ENCODE peak calls at places on chromosomes 3 and 15, in eight cellular contexts. One of them, this sample, is unnamed.

GRCh38 chr15:48966595-48967301 is 3.0 kb upstream of the SHC4 start:
- DNase-seq in M059J: peak; percentile 75
- DNase-seq in T-helper 17 cell: no peak
- DNase-seq in AG04450: peak; percentile 78
- DNase-seq in NCI-H774: no peak
- DNase-seq in EH: peak; percentile 76
- DNase-seq in progenitor cell of endocrine pancreas: no peak
- DNase-seq in stimulated activated CD4-positive, alpha-beta T cell treated with anti-CD3 and anti-CD28 coated beads, Interleukin-2, amount 100 ng/mL, for 48 hours: no peak
- DNase-seq in this sample: no peak

GRCh38 chr3:51718547-51719412 is 11.9 kb downstream of the GRM2 start:
- DNase-seq in M059J: peak; percentile 47
- DNase-seq in T-helper 17 cell: peak; percentile 21
- DNase-seq in AG04450: no peak
- DNase-seq in NCI-H774: peak; percentile 16
- DNase-seq in EH: peak; percentile 58
- DNase-seq in progenitor cell of endocrine pancreas: peak; percentile 54
- DNase-seq in stimulated activated CD4-positive, alpha-beta T cell treated with anti-CD3 and anti-CD28 coated beads, Interleukin-2, amount 100 ng/mL, for 48 hours: peak; percentile 57
- DNase-seq in this sample: peak; percentile 65

GRCh38 chr3:150094150-150094932 is 123.6 kb upstream of the PFN2 start:
- DNase-seq in M059J: peak; percentile 92
- DNase-seq in T-helper 17 cell: no peak
- DNase-seq in AG04450: no peak
- DNase-seq in NCI-H774: peak; percentile 32
- DNase-seq in EH: peak; percentile 58
- DNase-seq in progenitor cell of endocrine pancreas: no peak
- DNase-seq in stimulated activated CD4-positive, alpha-beta T cell treated with anti-CD3 and anti-CD28 coated beads, Interleukin-2, amount 100 ng/mL, for 48 hours: no peak
- DNase-seq in this sample: no peak

GRCh38 chr3:186788482-186789370 is 5.3 kb downstream of the EIF4A2 start:
- DNase-seq in M059J: peak; percentile 22
- DNase-seq in T-helper 17 cell: no peak
- DNase-seq in AG04450: no peak
- DNase-seq in NCI-H774: no peak
- DNase-seq in EH: no peak
- DNase-seq in progenitor cell of endocrine pancreas: no peak
- DNase-seq in stimulated activated CD4-positive, alpha-beta T cell treated with anti-CD3 and anti-CD28 coated beads, Interleukin-2, amount 100 ng/mL, for 48 hours: no peak
- DNase-seq in this sample: no peak

GRCh38 chr3:13142552-13143380 is 69.5 kb upstream of the IQSEC1 start:
- DNase-seq in M059J: no peak
- DNase-seq in T-helper 17 cell: no peak
- DNase-seq in AG04450: no peak
- DNase-seq in NCI-H774: no peak
- DNase-seq in EH: no peak
- DNase-seq in progenitor cell of endocrine pancreas: no peak
- DNase-seq in stimulated activated CD4-positive, alpha-beta T cell treated with anti-CD3 and anti-CD28 coated beads, Interleukin-2, amount 100 ng/mL, for 48 hours: no peak
- DNase-seq in this sample: no peak

GRCh38 chr15:25372298-25372697 is 66.5 kb downstream of the UBE3A start:
- DNase-seq in M059J: peak; percentile 31
- DNase-seq in T-helper 17 cell: no peak
- DNase-seq in AG04450: peak; percentile 18
- DNase-seq in NCI-H774: no peak
- DNase-seq in EH: peak; percentile 65
- DNase-seq in progenitor cell of endocrine pancreas: no peak
- DNase-seq in stimulated activated CD4-positive, alpha-beta T cell treated with anti-CD3 and anti-CD28 coated beads, Interleukin-2, amount 100 ng/mL, for 48 hours: no peak
- DNase-seq in this sample: no peak

GRCh38 chr3:168024537-168024941 is 71.2 kb downstream of the GOLIM4 start:
- DNase-seq in M059J: peak; percentile 99
- DNase-seq in T-helper 17 cell: no peak
- DNase-seq in AG04450: peak; percentile 66
- DNase-seq in NCI-H774: peak; percentile 82
- DNase-seq in EH: peak; percentile 89
- DNase-seq in progenitor cell of endocrine pancreas: no peak
- DNase-seq in stimulated activated CD4-positive, alpha-beta T cell treated with anti-CD3 and anti-CD28 coated beads, Interleukin-2, amount 100 ng/mL, for 48 hours: no peak
- DNase-seq in this sample: peak; percentile 49

GRCh38 chr3:32510075-32510724 is 7.5 kb upstream of the CMTM6 start:
- DNase-seq in M059J: peak; percentile 66
- DNase-seq in T-helper 17 cell: peak; percentile 47
- DNase-seq in AG04450: peak; percentile 32
- DNase-seq in NCI-H774: peak; percentile 0
- DNase-seq in EH: peak; percentile 79
- DNase-seq in progenitor cell of endocrine pancreas: peak; percentile 34
- DNase-seq in stimulated activated CD4-positive, alpha-beta T cell treated with anti-CD3 and anti-CD28 coated beads, Interleukin-2, amount 100 ng/mL, for 48 hours: peak; percentile 49
- DNase-seq in this sample: peak; percentile 71

GRCh38 chr3:86938706-86939105 is 52.2 kb downstream of the VGLL3 start:
- DNase-seq in M059J: peak; percentile 30
- DNase-seq in T-helper 17 cell: no peak
- DNase-seq in AG04450: peak; percentile 55
- DNase-seq in NCI-H774: no peak
- DNase-seq in EH: peak; percentile 98
- DNase-seq in progenitor cell of endocrine pancreas: no peak
- DNase-seq in stimulated activated CD4-positive, alpha-beta T cell treated with anti-CD3 and anti-CD28 coated beads, Interleukin-2, amount 100 ng/mL, for 48 hours: no peak
- DNase-seq in this sample: no peak

GRCh38 chr3:185712337-185712736 is 112.5 kb downstream of the IGF2BP2 start:
- DNase-seq in M059J: peak; percentile 36
- DNase-seq in T-helper 17 cell: no peak
- DNase-seq in AG04450: no peak
- DNase-seq in NCI-H774: no peak
- DNase-seq in EH: peak; percentile 46
- DNase-seq in progenitor cell of endocrine pancreas: no peak
- DNase-seq in stimulated activated CD4-positive, alpha-beta T cell treated with anti-CD3 and anti-CD28 coated beads, Interleukin-2, amount 100 ng/mL, for 48 hours: no peak
- DNase-seq in this sample: no peak

GRCh38 chr15:74314897-74315438 is 52.5 kb downstream of the CYP11A1 start:
- DNase-seq in M059J: peak; percentile 63
- DNase-seq in T-helper 17 cell: no peak
- DNase-seq in AG04450: no peak
- DNase-seq in NCI-H774: no peak
- DNase-seq in EH: no peak
- DNase-seq in progenitor cell of endocrine pancreas: no peak
- DNase-seq in stimulated activated CD4-positive, alpha-beta T cell treated with anti-CD3 and anti-CD28 coated beads, Interleukin-2, amount 100 ng/mL, for 48 hours: peak; percentile 17
- DNase-seq in this sample: no peak

This sample was measured in stimulated activated effector memory CD8-positive, alpha-beta T cell treated with anti-CD3 and anti-CD28 coated beads, Interleukin-12 subunit alpha, Interleukin-12 subunit beta, amount 100 ng/mL, for 72 hours.